ENCODE peak calls at places on chromosome 6, in six cellular contexts. One of them, this sample, is unnamed.

GRCh38 chr6:113359155-113360140 is 497.7 kb upstream of the MARCKS start:
- DNase-seq in Right ventricle myocardium inferior: no peak
- DNase-seq in hepatic stellate cell: no peak
- DNase-seq in H4: peak
- DNase-seq in lower leg skin: no peak
- DNase-seq in stomach: peak
- DNase-seq in this sample: peak

GRCh38 chr6:52649521-52649920 is 21.4 kb upstream of the TMEM14A start:
- DNase-seq in Right ventricle myocardium inferior: no peak
- DNase-seq in hepatic stellate cell: no peak
- DNase-seq in H4: no peak
- DNase-seq in lower leg skin: no peak
- DNase-seq in stomach: no peak
- DNase-seq in this sample: no peak

GRCh38 chr6:14059791-14060436 is 57.7 kb upstream of the CD83 start:
- DNase-seq in Right ventricle myocardium inferior: no peak
- DNase-seq in hepatic stellate cell: no peak
- DNase-seq in H4: peak
- DNase-seq in lower leg skin: no peak
- DNase-seq in stomach: peak
- DNase-seq in this sample: no peak

GRCh38 chr6:26197736-26198625 is 110.8 kb downstream of the HFE start:
- DNase-seq in Right ventricle myocardium inferior: no peak
- DNase-seq in hepatic stellate cell: no peak
- DNase-seq in H4: peak
- DNase-seq in lower leg skin: no peak
- DNase-seq in stomach: no peak
- DNase-seq in this sample: no peak

GRCh38 chr6:90610671-90611542 is 24.0 kb upstream of the MAP3K7 start:
- DNase-seq in Right ventricle myocardium inferior: peak
- DNase-seq in hepatic stellate cell: peak
- DNase-seq in H4: no peak
- DNase-seq in lower leg skin: peak
- DNase-seq in stomach: no peak
- DNase-seq in this sample: no peak

GRCh38 chr6:63261820-63262219 is 50.6 kb downstream of the FKBP1C start:
- DNase-seq in Right ventricle myocardium inferior: no peak
- DNase-seq in hepatic stellate cell: no peak
- DNase-seq in H4: no peak
- DNase-seq in lower leg skin: no peak
- DNase-seq in stomach: no peak
- DNase-seq in this sample: no peak

GRCh38 chr6:167882244-167882643 is 55.5 kb downstream of the AFDN start:
- DNase-seq in Right ventricle myocardium inferior: no peak
- DNase-seq in hepatic stellate cell: no peak
- DNase-seq in H4: no peak
- DNase-seq in lower leg skin: no peak
- DNase-seq in stomach: no peak
- DNase-seq in this sample: no peak

GRCh38 chr6:116476021-116476678 is 15.0 kb downstream of the CALHM6 start:
- DNase-seq in Right ventricle myocardium inferior: no peak
- DNase-seq in hepatic stellate cell: no peak
- DNase-seq in H4: no peak
- DNase-seq in lower leg skin: no peak
- DNase-seq in stomach: no peak
- DNase-seq in this sample: no peak

GRCh38 chr6:110456694-110457093 is 19.7 kb downstream of the SLC22A16 start:
- DNase-seq in Right ventricle myocardium inferior: no peak
- DNase-seq in hepatic stellate cell: no peak
- DNase-seq in H4: no peak
- DNase-seq in lower leg skin: no peak
- DNase-seq in stomach: no peak
- DNase-seq in this sample: no peak

GRCh38 chr6:56025785-56026184 is 150.4 kb upstream of the BMP5 start:
- DNase-seq in Right ventricle myocardium inferior: no peak
- DNase-seq in hepatic stellate cell: no peak
- DNase-seq in H4: no peak
- DNase-seq in lower leg skin: no peak
- DNase-seq in stomach: no peak
- DNase-seq in this sample: no peak

GRCh38 chr6:9397981-9398559 is 962.7 kb upstream of the SLC35B3 start:
- DNase-seq in Right ventricle myocardium inferior: peak
- DNase-seq in hepatic stellate cell: no peak
- DNase-seq in H4: no peak
- DNase-seq in lower leg skin: no peak
- DNase-seq in stomach: peak
- DNase-seq in this sample: no peak

GRCh38 chr6:31065556-31065955 is 46.8 kb downstream of the C6orf15 start:
- DNase-seq in Right ventricle myocardium inferior: no peak
- DNase-seq in hepatic stellate cell: no peak
- DNase-seq in H4: no peak
- DNase-seq in lower leg skin: no peak
- DNase-seq in stomach: no peak
- DNase-seq in this sample: no peak

GRCh38 chr6:112251170-112251945 is 3.0 kb downstream of the LAMA4 start:
- DNase-seq in Right ventricle myocardium inferior: no peak
- DNase-seq in hepatic stellate cell: no peak
- DNase-seq in H4: peak
- DNase-seq in lower leg skin: peak
- DNase-seq in stomach: no peak
- DNase-seq in this sample: peak

GRCh38 chr6:152552616-152553209 is 84.4 kb downstream of the SYNE1 start:
- DNase-seq in Right ventricle myocardium inferior: peak
- DNase-seq in hepatic stellate cell: peak
- DNase-seq in H4: peak
- DNase-seq in lower leg skin: peak
- DNase-seq in stomach: peak
- DNase-seq in this sample: no peak

GRCh38 chr6:137699036-137699683 is 167.9 kb upstream of the TNFAIP3 start:
- DNase-seq in Right ventricle myocardium inferior: no peak
- DNase-seq in hepatic stellate cell: no peak
- DNase-seq in H4: no peak
- DNase-seq in lower leg skin: no peak
- DNase-seq in stomach: no peak
- DNase-seq in this sample: no peak

GRCh38 chr6:27492776-27493175 is 19.9 kb upstream of the ZNF184 start:
- DNase-seq in Right ventricle myocardium inferior: no peak
- DNase-seq in hepatic stellate cell: no peak
- DNase-seq in H4: no peak
- DNase-seq in lower leg skin: no peak
- DNase-seq in stomach: no peak
- DNase-seq in this sample: no peak

GRCh38 chr6:158905277-158905676 is 86.1 kb upstream of the EZR start:
- DNase-seq in Right ventricle myocardium inferior: no peak
- DNase-seq in hepatic stellate cell: no peak
- DNase-seq in H4: no peak
- DNase-seq in lower leg skin: no peak
- DNase-seq in stomach: no peak
- DNase-seq in this sample: no peak